ENCODE peak calls at places on chromosomes 13 and 19, in five cellular contexts. X is PC-3, I is keratinocyte, H is transverse colon, B is psoas muscle. O is an unnamed sample. For H3K4me1, H3K9me3 and H3K36me3, the result is how much of the 10 kb centered on the place peaks cover.

GRCh38 chr13:20461860-20462532 is 63.7 kb downstream of the CRYL1 start:
- DNase-seq in X (no peak), I (no peak), H (no peak), B (no peak), O (no peak)

GRCh38 chr13:113551081-113552000 is 33.2 kb upstream of the TFDP1 start:
- DNase-seq in X (no peak), I (no peak), H (peak), B (no peak), O (no peak)

GRCh38 chr19:49758292-49758691 is 4.8 kb downstream of the TSKS start:
- DNase-seq in X (peak), I (no peak), H (no peak), B (no peak), O (no peak)

GRCh38 chr19:45467115-45467455 is 711 bp upstream of the FOSB start:
- DNase-seq in X (no peak), I (no peak), H (no peak), B (no peak), O (no peak)

GRCh38 chr13:102569488-102569887 is 27.3 kb upstream of the TPP2 start:
- DNase-seq in X (no peak), I (no peak), H (no peak), B (no peak), O (no peak)

GRCh38 chr13:95267662-95268369 is 33.4 kb downstream of the ABCC4 start:
- DNase-seq in X (peak), I (peak), H (peak), B (no peak), O (no peak)

GRCh38 chr19:54145541-54146158 is 8.1 kb downstream of the CNOT3 start:
- DNase-seq in X (no peak), I (no peak), H (no peak), B (no peak), O (no peak)

GRCh38 chr13:99380921-99381645 is 73.9 kb upstream of the GPR183 start:
- DNase-seq in X (no peak), I (no peak), H (no peak), B (no peak), O (no peak)

GRCh38 chr19:30888937-30889336 is 460.3 kb downstream of the TSHZ3 start:
- DNase-seq in X (no peak), I (no peak), H (no peak), B (no peak), O (no peak)

GRCh38 chr13:45674908-45675307 is 27.2 kb upstream of the CBY2 start:
- DNase-seq in X (peak), I (peak), H (no peak), B (no peak), O (peak)

GRCh38 chr19:46748325-46749109 is 2.3 kb upstream of the STRN4 start:
- DNase-seq in X (peak), I (no peak), H (peak), B (peak), O (peak)

GRCh38 chr19:35623327-35624010 is 5.4 kb upstream of the RBM42 start:
- DNase-seq in X (no peak), I (no peak), H (no peak), B (no peak), O (no peak)

GRCh38 chr13:109211616-109212015 is 574.8 kb downstream of the IRS2 start:
- DNase-seq in X (peak), I (no peak), H (no peak), B (no peak), O (no peak)

GRCh38 chr19:55283548-55284393 is at the start of gene BRSK1:
- DNase-seq in X (peak), I (no peak), H (peak), B (peak), O (peak)

GRCh38 chr13:33352520-33352919 is 67.0 kb upstream of the STARD13 start:
- DNase-seq in X (no peak), I (no peak), H (no peak), B (peak), O (no peak)

GRCh38 chr19:57566396-57567256 is 7.0 kb upstream of the ZNF550 start:
- DNase-seq in X (no peak), I (no peak), H (no peak), B (no peak), O (no peak)

GRCh38 chr13:32496574-32497160 is 41.9 kb downstream of the N4BP2L2 start:
- DNase-seq in X (no peak), I (no peak), H (no peak), B (no peak), O (no peak)

GRCh38 chr13:113649212-113649611 is 8.8 kb downstream of the ATP4B start:
- DNase-seq in X (no peak), I (no peak), H (peak), B (peak), O (no peak)

GRCh38 chr19:13983213-13983889 is 22.8 kb downstream of the RFX1 start:
- DNase-seq in X (no peak), I (no peak), H (no peak), B (no peak), O (no peak)

GRCh38 chr13:106098778-106099177 is 436.7 kb downstream of the EFNB2 start:
- DNase-seq in X (no peak), I (no peak), H (no peak), B (no peak), O (no peak)

GRCh38 chr13:99085139-99085845 is 107.4 kb upstream of the DOCK9 start:
- DNase-seq in X (no peak), I (no peak), H (no peak), B (no peak), O (peak)

GRCh38 chr13:45280751-45281634 is 60.0 kb downstream of the TPT1 start:
- DNase-seq in X (peak), I (peak), H (peak), B (peak), O (peak)

GRCh38 chr19:43351998-43352746 is 1.3 kb upstream of the CD177 start:
- DNase-seq in X (no peak), I (no peak), H (no peak), B (no peak), O (no peak)

GRCh38 chr13:106028916-106029315 is 506.5 kb downstream of the EFNB2 start:
- DNase-seq in X (no peak), I (no peak), H (no peak), B (no peak), O (no peak)

GRCh38 chr19:48540110-48540509 is 11.9 kb upstream of the SULT2B1 start:
- DNase-seq in X (no peak), I (no peak), H (no peak), B (no peak), O (no peak)

DNA sequence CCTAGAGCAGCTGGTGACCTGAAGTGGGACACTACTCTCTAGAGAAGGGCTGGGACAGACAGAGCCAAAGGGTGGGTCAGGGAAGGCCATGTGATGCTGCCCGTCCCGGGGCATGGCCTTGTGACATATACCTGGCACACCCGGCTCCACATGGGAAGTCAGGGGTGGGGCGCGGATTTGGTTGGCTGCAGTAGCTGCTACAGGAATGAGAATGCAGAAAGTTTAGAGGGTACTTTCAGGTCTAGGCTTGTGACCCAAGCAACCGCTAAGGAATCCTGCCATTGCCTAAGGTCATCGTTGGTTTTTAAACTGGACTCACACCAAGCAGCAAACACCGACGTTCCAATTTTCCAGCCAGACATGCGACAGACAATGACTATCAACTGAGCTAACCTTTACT is 25.9 kb downstream of the RCBTB2 start:
- DNase-seq in X (no peak), I (peak), H (no peak), B (no peak), O (no peak)
- H3K4me1 ChIP-seq in X (under half), I (under half), H (under half), B (under half), O (under half)

GRCh38 chr19:9570255-9570654 is 14.0 kb downstream of the ZNF121 start:
- DNase-seq in X (no peak), I (no peak), H (no peak), B (no peak), O (no peak)

GRCh38 chr19:9565900-9566705 is 18.2 kb downstream of the ZNF121 start:
- DNase-seq in X (peak), I (no peak), H (no peak), B (no peak), O (no peak)

GRCh38 chr19:9566729-9567128 is 17.6 kb downstream of the ZNF121 start:
- DNase-seq in X (no peak), I (no peak), H (no peak), B (no peak), O (no peak)
- H3K9me3 ChIP-seq in X (half or more), I (half or more), H (half or more), B (half or more), O (half or more)

GRCh38 chr13:75818181-75819110 is 182.3 kb downstream of the LMO7 start:
- DNase-seq in X (no peak), I (no peak), H (no peak), B (no peak), O (peak)
- H3K36me3 ChIP-seq in X (under half), I (under half), H (under half), B (half or more), O (under half)

DNA sequence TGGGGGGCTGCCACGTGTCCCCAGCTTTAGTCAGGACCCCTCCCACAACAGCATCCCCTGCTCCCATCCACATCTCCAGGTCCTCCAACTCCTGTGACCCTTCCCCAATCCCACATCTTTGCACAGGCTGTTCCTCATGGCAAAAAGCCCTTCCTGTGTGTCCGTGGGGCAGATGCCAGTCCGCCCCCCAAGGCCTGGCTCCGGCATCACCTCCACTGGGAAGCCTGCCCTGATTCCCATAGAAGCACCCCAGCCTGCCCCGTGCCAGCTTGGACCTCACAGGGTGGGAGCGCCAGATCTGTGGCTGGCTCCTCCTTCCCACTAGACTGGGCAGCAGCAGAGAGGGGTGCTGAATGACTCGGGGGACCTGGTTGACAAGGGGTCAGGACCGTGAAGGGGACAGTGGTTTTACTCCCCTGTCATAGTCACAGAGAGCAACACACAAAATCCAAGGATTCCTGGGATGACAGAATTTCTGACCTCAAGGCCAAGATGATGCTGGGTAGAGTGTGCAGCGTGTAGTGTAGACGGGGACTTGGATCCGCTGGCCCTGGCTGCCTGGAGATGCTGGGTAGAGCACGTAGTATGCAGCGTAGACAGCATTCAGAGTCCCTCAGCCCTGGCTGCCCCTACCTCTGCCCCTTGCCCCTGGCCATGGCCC is 13.3 kb downstream of the KLF2 start:
- DNase-seq in X (no peak), I (no peak), H (no peak), B (no peak), O (no peak)
- H3K4me1 ChIP-seq in X (under half), I (under half), H (under half), B (under half), O (under half)

GRCh38 chr13:111007209-111007608 is 92.3 kb upstream of the ANKRD10 start:
- DNase-seq in X (no peak), I (no peak), H (no peak), B (no peak), O (no peak)
- H3K9me3 ChIP-seq in X (under half), I (under half), H (under half), B (under half), O (under half)

GRCh38 chr13:27928353-27928804 is 8.6 kb downstream of the PDX1 start:
- DNase-seq in X (no peak), I (no peak), H (no peak), B (no peak), O (no peak)
- H3K36me3 ChIP-seq in X (under half), I (under half), H (under half), B (under half), O (under half)

DNA sequence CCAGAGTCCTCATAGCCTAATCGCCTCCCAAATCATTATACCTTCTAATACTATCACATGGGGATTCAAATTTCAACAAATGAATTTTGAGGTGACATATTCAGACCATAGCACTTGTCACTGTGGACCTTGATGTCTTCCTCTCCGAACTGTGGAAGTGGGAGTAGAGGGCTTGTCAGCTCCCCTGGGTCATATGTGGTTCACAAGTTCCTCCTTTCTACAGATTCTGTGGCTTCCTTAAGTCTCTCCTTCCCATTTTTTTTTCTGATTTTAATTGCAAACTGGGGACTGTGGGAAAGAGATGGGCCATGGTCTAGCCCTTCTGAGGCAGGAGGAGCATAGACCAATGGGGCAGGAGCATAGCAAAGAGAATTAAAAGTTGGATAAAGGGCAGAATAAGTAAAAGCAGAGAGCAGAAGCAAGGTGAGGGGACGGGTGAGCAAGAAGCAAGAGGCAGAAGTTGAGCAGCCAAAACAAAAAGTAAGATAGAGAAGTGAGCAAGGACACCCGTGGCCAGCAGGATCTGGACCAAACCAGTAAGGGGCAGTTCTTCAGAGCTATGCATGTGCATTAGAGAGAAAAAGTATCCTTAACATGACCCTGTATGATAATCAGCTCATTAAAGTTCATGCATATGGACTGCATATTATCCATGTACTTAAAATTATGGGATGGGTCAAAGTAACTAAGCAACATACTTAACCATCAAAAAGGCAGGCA is 2.6 kb upstream of the SIGLEC7 start:
- DNase-seq in X (no peak), I (no peak), H (no peak), B (no peak), O (no peak)
- H3K4me1 ChIP-seq in X (under half), I (under half), H (under half), B (under half), O (under half)

GRCh38 chr19:36819130-36819630 is 19.0 kb downstream of the ZNF790 start:
- DNase-seq in X (no peak), I (no peak), H (no peak), B (no peak), O (no peak)
- H3K9me3 ChIP-seq in X (under half), I (under half), H (half or more), B (half or more), O (under half)

GRCh38 chr19:39382991-39383828 is 7.7 kb downstream of the PAF1 start:
- DNase-seq in X (no peak), I (no peak), H (no peak), B (peak), O (no peak)
- H3K36me3 ChIP-seq in X (under half), I (under half), H (under half), B (half or more), O (half or more)

DNA sequence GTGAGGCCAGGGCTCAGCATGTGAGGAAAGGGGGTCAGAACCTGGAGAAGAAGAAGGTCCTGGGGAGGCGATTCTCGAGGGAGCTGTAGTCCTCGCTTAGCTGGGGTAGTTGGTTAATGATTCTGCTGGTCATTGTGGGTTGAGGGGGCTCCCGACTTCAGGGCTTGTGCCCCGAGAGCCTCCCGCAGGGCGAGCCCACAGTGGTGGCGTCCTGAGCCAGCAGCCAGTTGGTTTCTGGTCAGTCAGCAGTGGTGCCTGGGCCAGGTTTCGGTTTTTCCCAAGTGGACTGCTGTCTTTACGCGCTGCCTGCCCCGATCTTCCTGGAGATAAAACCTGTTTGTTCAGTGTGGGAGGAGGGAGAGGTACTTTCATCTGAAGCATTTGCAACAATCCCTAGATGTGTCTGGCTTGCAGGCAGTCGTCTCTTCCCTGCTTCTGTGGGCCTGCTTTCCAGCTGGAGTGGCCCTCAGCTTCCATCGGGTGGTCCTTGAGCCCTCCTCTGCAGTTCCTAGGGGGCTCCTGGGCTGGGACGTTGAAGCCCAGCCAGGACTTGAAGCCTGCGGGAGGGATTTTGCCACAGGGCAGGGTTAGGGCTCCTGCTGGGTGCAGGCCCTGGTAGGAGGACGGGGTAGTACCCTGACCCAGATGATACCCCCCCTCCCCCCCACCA is 3.2 kb downstream of the PTBP1 start:
- DNase-seq in X (peak), I (no peak), H (peak), B (no peak), O (no peak)
- H3K4me1 ChIP-seq in X (under half), I (under half), H (half or more), B (half or more), O (under half)